ENCODE peak calls at places on chromosomes 1 and 21, in nine cellular contexts. One of them, this sample, is unnamed.

GRCh38 chr1:42913426-42914091 is 45.1 kb downstream of the SLC2A1 start:
- DNase-seq in pons: peak; percentile 82
- DNase-seq in fibroblast of gingiva: peak; percentile 70
- DNase-seq in Calu3: peak; percentile 74
- DNase-seq in central memory CD4-positive, alpha-beta T cell: peak; percentile 68
- DNase-seq in T-helper 9 cell: peak; percentile 38
- DNase-seq in RWPE1: peak; percentile 70
- DNase-seq in stimulated activated naive CD8-positive, alpha-beta T cell treated with anti-CD3 and anti-CD28 coated beads, Interleukin-15, Interleukin-2, amounts not matched to agents 100 U/mL and 50 U/mL, for 24 hours: no peak
- DNase-seq in GM20000: peak; percentile 80
- DNase-seq in this sample: peak; percentile 76

GRCh38 chr1:18645172-18646090 is 14.8 kb downstream of the PAX7 start:
- DNase-seq in stimulated activated naive CD8-positive, alpha-beta T cell treated with anti-CD3 and anti-CD28 coated beads, Interleukin-15, Interleukin-2, amounts not matched to agents 100 U/mL and 50 U/mL, for 24 hours: no peak
- DNase-seq in fibroblast of gingiva: no peak
- DNase-seq in RWPE1: no peak
- DNase-seq in pons: no peak
- DNase-seq in T-helper 9 cell: no peak
- DNase-seq in Calu3: no peak
- DNase-seq in central memory CD4-positive, alpha-beta T cell: no peak
- DNase-seq in GM20000: peak; percentile 35
- DNase-seq in this sample: peak; percentile 48

GRCh38 chr21:42357307-42357706 is 6.5 kb upstream of the TFF2 start:
- DNase-seq in stimulated activated naive CD8-positive, alpha-beta T cell treated with anti-CD3 and anti-CD28 coated beads, Interleukin-15, Interleukin-2, amounts not matched to agents 100 U/mL and 50 U/mL, for 24 hours: no peak
- DNase-seq in RWPE1: no peak
- DNase-seq in Calu3: no peak
- DNase-seq in GM20000: no peak
- DNase-seq in T-helper 9 cell: no peak
- DNase-seq in central memory CD4-positive, alpha-beta T cell: no peak
- DNase-seq in fibroblast of gingiva: no peak
- DNase-seq in pons: no peak
- DNase-seq in this sample: no peak

GRCh38 chr1:160542303-160542945 is 19.4 kb upstream of the SLAMF6 start:
- DNase-seq in stimulated activated naive CD8-positive, alpha-beta T cell treated with anti-CD3 and anti-CD28 coated beads, Interleukin-15, Interleukin-2, amounts not matched to agents 100 U/mL and 50 U/mL, for 24 hours: no peak
- DNase-seq in GM20000: no peak
- DNase-seq in central memory CD4-positive, alpha-beta T cell: no peak
- DNase-seq in pons: no peak
- DNase-seq in RWPE1: no peak
- DNase-seq in fibroblast of gingiva: no peak
- DNase-seq in T-helper 9 cell: no peak
- DNase-seq in Calu3: peak; percentile 73
- DNase-seq in this sample: no peak

GRCh38 chr1:53372501-53372951 is 44.7 kb upstream of the LRP8 start:
- DNase-seq in Calu3: no peak
- DNase-seq in central memory CD4-positive, alpha-beta T cell: no peak
- DNase-seq in fibroblast of gingiva: no peak
- DNase-seq in RWPE1: no peak
- DNase-seq in pons: no peak
- DNase-seq in stimulated activated naive CD8-positive, alpha-beta T cell treated with anti-CD3 and anti-CD28 coated beads, Interleukin-15, Interleukin-2, amounts not matched to agents 100 U/mL and 50 U/mL, for 24 hours: no peak
- DNase-seq in GM20000: no peak
- DNase-seq in T-helper 9 cell: no peak
- DNase-seq in this sample: no peak

GRCh38 chr1:93584238-93585003 is 97.2 kb downstream of the BCAR3 start:
- DNase-seq in fibroblast of gingiva: peak; percentile 65
- DNase-seq in Calu3: no peak
- DNase-seq in pons: no peak
- DNase-seq in RWPE1: no peak
- DNase-seq in stimulated activated naive CD8-positive, alpha-beta T cell treated with anti-CD3 and anti-CD28 coated beads, Interleukin-15, Interleukin-2, amounts not matched to agents 100 U/mL and 50 U/mL, for 24 hours: no peak
- DNase-seq in GM20000: no peak
- DNase-seq in central memory CD4-positive, alpha-beta T cell: no peak
- DNase-seq in T-helper 9 cell: no peak
- DNase-seq in this sample: no peak

GRCh38 chr1:79815115-79815514 is 808.6 kb upstream of the ADGRL4 start:
- DNase-seq in T-helper 9 cell: no peak
- DNase-seq in stimulated activated naive CD8-positive, alpha-beta T cell treated with anti-CD3 and anti-CD28 coated beads, Interleukin-15, Interleukin-2, amounts not matched to agents 100 U/mL and 50 U/mL, for 24 hours: no peak
- DNase-seq in pons: no peak
- DNase-seq in fibroblast of gingiva: no peak
- DNase-seq in RWPE1: no peak
- DNase-seq in GM20000: no peak
- DNase-seq in Calu3: no peak
- DNase-seq in central memory CD4-positive, alpha-beta T cell: no peak
- DNase-seq in this sample: no peak

GRCh38 chr1:21736876-21737275 is 46.1 kb downstream of the USP48 start:
- DNase-seq in fibroblast of gingiva: no peak
- DNase-seq in Calu3: no peak
- DNase-seq in central memory CD4-positive, alpha-beta T cell: no peak
- DNase-seq in T-helper 9 cell: no peak
- DNase-seq in stimulated activated naive CD8-positive, alpha-beta T cell treated with anti-CD3 and anti-CD28 coated beads, Interleukin-15, Interleukin-2, amounts not matched to agents 100 U/mL and 50 U/mL, for 24 hours: no peak
- DNase-seq in RWPE1: no peak
- DNase-seq in GM20000: no peak
- DNase-seq in pons: no peak
- DNase-seq in this sample: no peak

GRCh38 chr1:106063510-106063909 is 993.0 kb upstream of the PRMT6 start:
- DNase-seq in stimulated activated naive CD8-positive, alpha-beta T cell treated with anti-CD3 and anti-CD28 coated beads, Interleukin-15, Interleukin-2, amounts not matched to agents 100 U/mL and 50 U/mL, for 24 hours: no peak
- DNase-seq in central memory CD4-positive, alpha-beta T cell: no peak
- DNase-seq in RWPE1: no peak
- DNase-seq in T-helper 9 cell: no peak
- DNase-seq in fibroblast of gingiva: no peak
- DNase-seq in GM20000: no peak
- DNase-seq in Calu3: no peak
- DNase-seq in pons: no peak
- DNase-seq in this sample: no peak

GRCh38 chr1:158646465-158646864 is 40.0 kb downstream of the SPTA1 start:
- DNase-seq in pons: no peak
- DNase-seq in T-helper 9 cell: no peak
- DNase-seq in central memory CD4-positive, alpha-beta T cell: no peak
- DNase-seq in RWPE1: no peak
- DNase-seq in GM20000: no peak
- DNase-seq in fibroblast of gingiva: no peak
- DNase-seq in stimulated activated naive CD8-positive, alpha-beta T cell treated with anti-CD3 and anti-CD28 coated beads, Interleukin-15, Interleukin-2, amounts not matched to agents 100 U/mL and 50 U/mL, for 24 hours: no peak
- DNase-seq in Calu3: no peak
- DNase-seq in this sample: no peak

GRCh38 chr1:176073524-176074157 is 133.4 kb downstream of the COP1 start:
- DNase-seq in T-helper 9 cell: peak; percentile 3
- DNase-seq in central memory CD4-positive, alpha-beta T cell: peak; percentile 11
- DNase-seq in Calu3: peak; percentile 53
- DNase-seq in RWPE1: peak; percentile 44
- DNase-seq in stimulated activated naive CD8-positive, alpha-beta T cell treated with anti-CD3 and anti-CD28 coated beads, Interleukin-15, Interleukin-2, amounts not matched to agents 100 U/mL and 50 U/mL, for 24 hours: peak; percentile 19
- DNase-seq in fibroblast of gingiva: peak; percentile 58
- DNase-seq in GM20000: peak; percentile 38
- DNase-seq in pons: peak; percentile 88
- DNase-seq in this sample: peak; percentile 35

GRCh38 chr1:15065736-15066135 is 87.8 kb upstream of the TMEM51 start:
- DNase-seq in stimulated activated naive CD8-positive, alpha-beta T cell treated with anti-CD3 and anti-CD28 coated beads, Interleukin-15, Interleukin-2, amounts not matched to agents 100 U/mL and 50 U/mL, for 24 hours: no peak
- DNase-seq in RWPE1: no peak
- DNase-seq in GM20000: no peak
- DNase-seq in pons: no peak
- DNase-seq in fibroblast of gingiva: no peak
- DNase-seq in Calu3: no peak
- DNase-seq in T-helper 9 cell: no peak
- DNase-seq in central memory CD4-positive, alpha-beta T cell: no peak
- DNase-seq in this sample: no peak

GRCh38 chr1:105459759-105460158 is 1596.7 kb upstream of the PRMT6 start:
- DNase-seq in central memory CD4-positive, alpha-beta T cell: no peak
- DNase-seq in pons: no peak
- DNase-seq in stimulated activated naive CD8-positive, alpha-beta T cell treated with anti-CD3 and anti-CD28 coated beads, Interleukin-15, Interleukin-2, amounts not matched to agents 100 U/mL and 50 U/mL, for 24 hours: no peak
- DNase-seq in fibroblast of gingiva: no peak
- DNase-seq in GM20000: no peak
- DNase-seq in T-helper 9 cell: no peak
- DNase-seq in Calu3: no peak
- DNase-seq in RWPE1: no peak
- DNase-seq in this sample: no peak